ENCODE peak calls at places on chromosomes 4 and X, in nine cellular contexts. B is CD8-positive, alpha-beta T cell; E is dorsolateral prefrontal cortex; U is breast epithelium; H is tibial artery; Q is DND-41; N is neural progenitor cell; C is GM23248; O is suprapubic skin. R is an unnamed sample.
A peak's percentile ranks its signal among the peaks of the same experiment; 100 is the strongest.

GRCh38 chr4:31045724-31046318 is 325.7 kb downstream of the PCDH7 start:
- DNase-seq in B (no peak), E (no peak), U (no peak), H (no peak), Q (no peak), N (no peak), C (peak; percentile 1), O (no peak), R (no peak)

GRCh38 chr4:100799767-100800539 is 282.1 kb upstream of the EMCN start:
- DNase-seq in B (no peak), E (no peak), U (no peak), H (no peak), Q (no peak), N (no peak), C (peak; percentile 1), O (no peak), R (no peak)

GRCh38 chr4:118829107-118829506 is 6.8 kb downstream of the SEC24D start:
- DNase-seq in B (no peak), E (no peak), U (no peak), H (no peak), Q (no peak), N (no peak), C (no peak), O (no peak), R (no peak)

GRCh38 chrX:102154218-102154860 is 1.4 kb downstream of the BEX5 start:
- DNase-seq in B (no peak), E (no peak), U (no peak), H (no peak), Q (no peak), N (peak; percentile 31), C (no peak), O (no peak), R (no peak)

GRCh38 chr4:56613101-56613862 is 67.8 kb downstream of the HOPX start:
- DNase-seq in B (no peak), E (no peak), U (no peak), H (no peak), Q (no peak), N (no peak), C (peak; percentile 46), O (no peak), R (no peak)

GRCh38 chrX:1558761-1559468 is 21.9 kb upstream of the P2RY8 start:
- DNase-seq in B (no peak), E (no peak), U (no peak), H (no peak), Q (peak; percentile 1), N (no peak), C (no peak), O (peak; percentile 43), R (no peak)

GRCh38 chrX:151962034-151962433 is 12.4 kb downstream of the GABRE start:
- DNase-seq in B (no peak), E (no peak), U (no peak), H (no peak), Q (no peak), N (no peak), C (no peak), O (no peak), R (no peak)

GRCh38 chr4:75908555-75908954 is 6.3 kb upstream of the PPEF2 start:
- DNase-seq in B (no peak), E (no peak), U (no peak), H (no peak), Q (no peak), N (no peak), C (peak; percentile 4), O (no peak), R (no peak)

GRCh38 chr4:76310683-76311082 is 4.2 kb downstream of the STBD1 start:
- DNase-seq in B (no peak), E (no peak), U (no peak), H (no peak), Q (no peak), N (no peak), C (no peak), O (no peak), R (no peak)

GRCh38 chr4:112895785-112896184 is 153.7 kb upstream of the ANK2 start:
- DNase-seq in B (no peak), E (no peak), U (no peak), H (no peak), Q (no peak), N (peak; percentile 81), C (peak; percentile 59), O (no peak), R (no peak)

GRCh38 chrX:39819921-39820849 is 277.6 kb downstream of the BCOR start:
- DNase-seq in B (no peak), E (no peak), U (no peak), H (no peak), Q (no peak), N (peak; percentile 58), C (no peak), O (no peak), R (peak; percentile 49)

GRCh38 chr4:128379860-128380259 is 92.2 kb upstream of the PGRMC2 start:
- DNase-seq in B (no peak), E (no peak), U (no peak), H (peak; percentile 69), Q (peak; percentile 17), N (peak; percentile 19), C (peak; percentile 57), O (no peak), R (no peak)

GRCh38 chrX:13197961-13198761 is 121.7 kb downstream of the ATXN3L start:
- DNase-seq in B (no peak), E (no peak), U (no peak), H (no peak), Q (no peak), N (no peak), C (no peak), O (no peak), R (no peak)

GRCh38 chr4:113781439-113782040 is 20.0 kb upstream of the CAMK2D start:
- DNase-seq in B (no peak), E (no peak), U (no peak), H (no peak), Q (no peak), N (peak; percentile 14), C (peak; percentile 56), O (no peak), R (no peak)

GRCh38 chrX:644304-645023 is 13.9 kb downstream of the SHOX start:
- DNase-seq in B (no peak), E (no peak), U (no peak), H (no peak), Q (no peak), N (peak; percentile 73), C (no peak), O (peak; percentile 71), R (no peak)

GRCh38 chrX:149504226-149504914 is 736 bp downstream of the IDS start:
- DNase-seq in B (peak; percentile 38), E (no peak), U (no peak), H (no peak), Q (peak; percentile 49), N (peak; percentile 27), C (peak; percentile 59), O (no peak), R (no peak)

GRCh38 chrX:110665636-110666035 is 130.0 kb downstream of the CHRDL1 start:
- DNase-seq in B (no peak), E (no peak), U (no peak), H (no peak), Q (peak; percentile 36), N (peak; percentile 50), C (peak; percentile 58), O (no peak), R (no peak)

GRCh38 chrX:118654331-118654730 is 73.1 kb upstream of the IL13RA1 start:
- DNase-seq in B (no peak), E (no peak), U (no peak), H (no peak), Q (no peak), N (no peak), C (no peak), O (no peak), R (no peak)

GRCh38 chrX:154135458-154136229 is 8.4 kb upstream of the OPN1LW start:
- DNase-seq in B (no peak), E (no peak), U (no peak), H (no peak), Q (no peak), N (no peak), C (peak; percentile 26), O (no peak), R (no peak)

GRCh38 chrX:110442631-110443030 is 84.0 kb downstream of the RTL9 start:
- DNase-seq in B (no peak), E (no peak), U (no peak), H (no peak), Q (peak; percentile 7), N (peak; percentile 58), C (peak; percentile 56), O (no peak), R (no peak)

GRCh38 chr4:48403779-48404178 is 62.5 kb downstream of the SLAIN2 start:
- DNase-seq in B (no peak), E (no peak), U (no peak), H (no peak), Q (no peak), N (no peak), C (no peak), O (no peak), R (no peak)
- H3K27ac ChIP-seq in B (no peak overlapping the region), E (no peak overlapping the region), U (no peak overlapping the region), H (no peak overlapping the region), Q (no peak overlapping the region), N (no peak overlapping the region), C (no peak overlapping the region), O (no peak overlapping the region), R (no peak overlapping the region)

DNA sequence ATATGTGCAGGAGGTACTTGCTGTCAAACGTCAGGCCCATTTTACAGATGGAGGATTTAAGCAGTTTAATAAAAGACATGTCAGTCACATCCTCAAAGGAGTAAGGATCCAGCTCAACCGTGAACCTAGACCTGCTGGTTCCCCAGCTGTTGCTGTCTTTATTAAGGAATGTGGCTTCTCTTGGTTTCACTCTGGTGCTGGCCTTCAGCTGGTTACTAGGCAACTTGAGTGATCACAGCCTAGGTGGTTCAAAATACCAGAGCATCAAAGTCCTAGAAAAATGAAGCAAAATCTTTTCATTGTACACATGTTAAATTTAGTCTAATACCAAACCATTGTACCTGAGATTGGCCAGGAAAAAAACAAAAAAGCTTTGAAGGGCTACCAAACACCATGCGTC is 32.7 kb upstream of the GLRA2 start:
- DNase-seq in B (no peak), E (no peak), U (no peak), H (no peak), Q (peak; percentile 17), N (no peak), C (no peak), O (no peak), R (no peak)
- H3K27ac ChIP-seq in B (peak overlapping the region; percentile 49), E (no peak overlapping the region), U (no peak overlapping the region), H (peak overlapping the region; percentile 58), Q (peak overlapping the region; percentile 85), N (no peak overlapping the region), C (peak overlapping the region; percentile 21), O (no peak overlapping the region), R (no peak overlapping the region)

GRCh38 chr4:185358514-185359433 is 37.0 kb downstream of the LRP2BP start:
- DNase-seq in B (no peak), E (no peak), U (no peak), H (no peak), Q (no peak), N (no peak), C (peak; percentile 39), O (no peak), R (no peak)
- H3K27ac ChIP-seq in B (no peak overlapping the region), E (no peak overlapping the region), U (no peak overlapping the region), H (peak overlapping the region; percentile 84), Q (no peak overlapping the region), N (no peak overlapping the region), C (peak overlapping the region; percentile 46), O (no peak overlapping the region), R (no peak overlapping the region)

DNA sequence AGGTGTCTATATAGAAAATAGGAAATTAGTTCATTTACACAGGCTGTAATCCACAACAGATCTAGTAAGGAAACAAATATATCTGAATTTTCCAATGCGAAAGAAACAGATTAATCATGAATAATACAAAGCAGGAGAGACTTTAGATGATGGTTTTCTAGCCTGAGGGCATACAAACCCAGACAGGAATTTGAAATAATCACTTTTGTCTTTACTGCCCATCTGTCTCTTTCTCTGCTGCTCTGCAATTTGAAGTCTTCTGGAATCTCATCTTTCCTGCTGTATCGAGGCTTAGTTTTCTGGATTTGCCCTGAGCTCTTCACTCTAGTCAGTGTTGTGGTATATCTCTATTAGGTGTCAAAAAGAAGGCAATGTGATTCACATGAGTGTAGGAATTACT is 711.8 kb upstream of the FAM241A start:
- DNase-seq in B (no peak), E (no peak), U (no peak), H (no peak), Q (no peak), N (no peak), C (peak; percentile 5), O (no peak), R (no peak)
- H3K27ac ChIP-seq in B (no peak overlapping the region), E (no peak overlapping the region), U (no peak overlapping the region), H (no peak overlapping the region), Q (no peak overlapping the region), N (no peak overlapping the region), C (no peak overlapping the region), O (no peak overlapping the region), R (no peak overlapping the region)

R was measured in caudate nucleus.